ENCODE peak calls at places on chromosomes 2 and 18, in seven cellular contexts. D, P, V, B, W, E and T are unnamed samples.
A peak's percentile ranks its signal among the peaks of the same experiment; 100 is the strongest.

GRCh38 chr18:23302852-23303527 is 150.1 kb upstream of the RIOK3 start:
- DNase-seq in D (no peak), P (peak; percentile 76), V (no peak), B (no peak), W (no peak), E (no peak), T (no peak)

GRCh38 chr18:44039826-44040225 is 640.9 kb upstream of the SETBP1 start:
- DNase-seq in D (no peak), P (no peak), V (no peak), B (no peak), W (no peak), E (no peak), T (no peak)

GRCh38 chr2:117128471-117128870 is 686.0 kb upstream of the DDX18 start:
- DNase-seq in D (no peak), P (no peak), V (no peak), B (no peak), W (no peak), E (no peak), T (no peak)

GRCh38 chr2:225768741-225769140 is 369.2 kb downstream of the NYAP2 start:
- DNase-seq in D (no peak), P (no peak), V (no peak), B (no peak), W (no peak), E (no peak), T (no peak)

GRCh38 chr2:136206613-136207012 is 88.7 kb upstream of the CXCR4 start:
- DNase-seq in D (no peak), P (no peak), V (no peak), B (no peak), W (no peak), E (no peak), T (no peak)

GRCh38 chr2:215465246-215465645 is 29.4 kb upstream of the FN1 start:
- DNase-seq in D (no peak), P (no peak), V (no peak), B (no peak), W (no peak), E (no peak), T (no peak)

GRCh38 chr2:26733343-26733742 is 30.7 kb upstream of the SLC35F6 start:
- DNase-seq in D (no peak), P (no peak), V (no peak), B (no peak), W (no peak), E (no peak), T (no peak)

GRCh38 chr2:150046211-150046610 is 441.3 kb downstream of the RND3 start:
- DNase-seq in D (no peak), P (no peak), V (no peak), B (no peak), W (no peak), E (no peak), T (no peak)

GRCh38 chr18:79294235-79294634 is 101.5 kb upstream of the NFATC1 start:
- DNase-seq in D (no peak), P (no peak), V (no peak), B (no peak), W (no peak), E (no peak), T (no peak)

GRCh38 chr2:42142476-42143184 is 26.5 kb upstream of the EML4 start:
- DNase-seq in D (peak; percentile 27), P (no peak), V (no peak), B (no peak), W (no peak), E (peak; percentile 79), T (no peak)

GRCh38 chr2:184879671-184880070 is 281.3 kb downstream of the ZNF804A start:
- DNase-seq in D (no peak), P (no peak), V (no peak), B (no peak), W (no peak), E (no peak), T (no peak)

GRCh38 chr2:182766626-182767025 is 50.6 kb downstream of the DNAJC10 start:
- DNase-seq in D (no peak), P (no peak), V (no peak), B (no peak), W (no peak), E (no peak), T (no peak)

GRCh38 chr2:100703213-100703612 is 116.7 kb upstream of the NPAS2 start:
- DNase-seq in D (no peak), P (no peak), V (no peak), B (no peak), W (no peak), E (no peak), T (no peak)

GRCh38 chr18:71994273-71994672 is 549.9 kb downstream of the CBLN2 start:
- DNase-seq in D (no peak), P (no peak), V (no peak), B (no peak), W (no peak), E (no peak), T (no peak)

DNA sequence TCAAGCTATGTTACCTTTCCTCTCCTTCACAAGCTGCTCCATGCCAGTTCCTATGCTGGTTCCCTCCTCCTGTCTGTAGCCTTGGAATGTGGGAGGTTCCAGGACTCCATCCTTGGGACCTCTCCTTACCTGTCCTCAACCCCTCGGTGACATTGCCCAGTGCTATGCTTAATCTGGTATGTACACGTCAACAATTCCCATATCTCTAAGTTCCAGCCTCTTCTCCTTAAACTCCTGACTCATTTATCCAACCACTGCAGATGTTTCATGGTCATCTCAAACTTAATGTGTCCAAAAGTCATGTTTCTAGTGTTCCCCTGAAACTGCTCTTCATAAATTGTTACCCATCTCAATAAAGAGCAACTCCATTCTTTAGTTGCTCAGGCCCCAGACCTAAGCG is 160.8 kb downstream of the TNS1 start:
- DNase-seq in D (no peak), P (no peak), V (no peak), B (no peak), W (no peak), E (no peak), T (no peak)
- TF ChIP-seq POLR2A in D (no peak), P (no peak), V (no peak), B (no peak), W (no peak), E (no peak), T (no peak)

GRCh38 chr2:38534746-38535403 is 67.9 kb downstream of the HNRNPLL start:
- DNase-seq in D (no peak), P (no peak), V (no peak), B (no peak), W (no peak), E (no peak), T (no peak)
- TF ChIP-seq POLR2A in D (no peak), P (no peak), V (no peak), B (no peak), W (no peak), E (no peak), T (no peak)

DNA sequence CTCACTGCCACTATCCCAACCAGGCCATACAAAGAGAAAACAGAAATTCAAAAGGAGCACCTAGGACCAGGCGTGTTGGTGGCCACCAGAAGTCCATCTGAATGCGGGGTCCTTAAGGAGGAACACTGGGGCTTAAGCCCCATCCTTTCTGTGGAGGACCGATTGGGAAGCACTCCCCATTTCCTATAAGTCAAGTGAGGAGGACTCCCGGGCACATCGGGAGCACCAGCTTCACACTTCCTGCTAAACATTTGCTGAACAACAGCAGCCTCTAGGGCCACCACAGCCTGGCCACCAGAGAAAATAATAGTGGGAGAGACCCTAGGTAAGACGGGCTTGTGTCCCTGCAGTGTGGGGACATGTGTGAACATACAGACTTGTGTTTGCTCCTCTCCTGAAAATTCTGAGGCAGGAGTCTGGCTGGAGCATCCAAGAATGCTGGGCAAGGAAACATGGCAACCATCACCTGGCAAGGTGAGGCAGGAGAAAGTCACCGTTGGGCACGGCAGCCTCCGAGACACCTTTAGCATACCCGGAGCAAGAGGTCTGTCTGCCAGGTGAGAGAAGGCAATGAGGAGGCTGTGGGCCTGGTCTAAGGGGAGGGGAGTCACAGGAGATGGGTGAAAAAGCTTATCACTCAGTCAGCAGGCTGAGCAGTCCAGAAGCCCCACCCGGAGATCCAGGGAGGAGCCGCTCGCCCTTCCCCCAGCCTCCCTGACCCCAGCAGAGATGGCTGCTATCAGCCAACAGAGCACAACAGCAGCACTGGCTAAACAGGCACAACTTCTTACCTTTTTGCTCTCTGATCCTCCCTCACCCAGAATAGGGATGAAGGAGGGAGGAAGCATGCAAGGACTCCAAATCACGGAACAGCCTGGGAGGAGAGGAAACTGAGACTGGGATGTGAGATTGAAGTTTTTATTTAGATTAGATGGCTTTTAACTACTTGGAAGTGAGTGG is 282.3 kb downstream of the EIPR1 start:
- DNase-seq in D (no peak), P (peak; percentile 73), V (no peak), B (no peak), W (no peak), E (no peak), T (no peak)
- TF ChIP-seq POLR2A in D (no peak), P (no peak), V (no peak), B (no peak), W (no peak), E (no peak), T (no peak)

DNA sequence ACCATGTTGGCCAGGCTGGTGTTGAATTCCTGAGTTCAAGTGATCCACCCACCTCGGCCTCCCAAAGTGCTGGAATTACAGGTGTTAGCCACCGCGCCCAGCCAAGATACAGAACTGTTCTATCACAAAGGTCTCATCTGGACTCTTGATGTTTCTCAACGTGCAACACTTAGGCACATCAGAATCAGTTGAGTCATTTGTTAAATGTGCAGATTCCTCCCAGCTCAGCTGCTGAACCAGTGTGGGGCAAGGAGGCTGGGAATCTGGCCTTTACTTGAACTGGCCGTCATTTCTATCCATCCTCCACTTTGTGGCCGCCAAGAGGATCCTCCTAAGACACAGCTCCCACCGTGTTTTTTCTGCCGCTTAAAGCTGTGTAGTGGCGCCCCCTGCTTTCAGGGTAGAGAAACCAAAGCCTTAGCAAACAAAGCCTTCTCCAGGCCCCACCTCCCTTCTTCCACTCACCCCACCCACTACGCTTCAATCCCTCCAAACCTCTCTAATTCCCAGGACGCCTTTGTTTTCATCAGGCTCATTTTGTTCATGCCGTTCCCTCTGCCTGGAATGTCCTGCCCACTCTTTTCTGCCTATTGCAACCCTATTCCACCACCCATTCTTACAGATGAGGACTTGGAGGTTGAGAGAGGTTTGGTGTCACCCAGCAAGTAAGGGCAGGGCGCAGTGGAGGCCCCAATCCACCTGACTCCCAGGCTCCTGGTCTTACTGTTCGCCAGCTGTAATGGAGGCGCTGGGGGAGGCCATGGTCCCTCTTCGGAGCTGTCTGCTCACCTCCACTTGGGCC is 776 bp upstream of the SPEG start:
- DNase-seq in D (no peak), P (no peak), V (peak; percentile 69), B (peak; percentile 89), W (no peak), E (no peak), T (no peak)
- TF ChIP-seq POLR2A in D (no peak), P (no peak), V (no peak), B (no peak), W (no peak), E (no peak), T (no peak)

GRCh38 chr2:69827796-69828540 is 1.5 kb upstream of the GMCL1 start:
- DNase-seq in D (no peak), P (no peak), V (no peak), B (no peak), W (peak; percentile 40), E (no peak), T (no peak)

GRCh38 chr2:69829243-69830044 is at the start of gene GMCL1:
- DNase-seq in D (peak; percentile 99), P (peak; percentile 99), V (peak; percentile 87), B (peak; percentile 95), W (peak; percentile 95), E (peak; percentile 97), T (peak; percentile 82)

GRCh38 chr2:69828913-69829242 is 582 bp upstream of the GMCL1 start:
- DNase-seq in D (no peak), P (no peak), V (no peak), B (no peak), W (no peak), E (no peak), T (no peak)

GRCh38 chr2:69831354-69831905 is 2.0 kb downstream of the GMCL1 start:
- DNase-seq in D (no peak), P (no peak), V (no peak), B (no peak), W (no peak), E (no peak), T (no peak)

GRCh38 chr2:69830045-69830905 is 815 bp downstream of the GMCL1 start:
- DNase-seq in D (peak; percentile 40), P (peak; percentile 90), V (no peak), B (no peak), W (no peak), E (peak; percentile 63), T (peak; percentile 23)
- TF ChIP-seq POLR2A in D (no peak), P (no peak), V (no peak), B (no peak), W (no peak), E (no peak), T (no peak)